ENCODE peak calls at places on chromosomes 7 and 10, in eight cellular contexts. One of them, this sample, is unnamed.

GRCh38 chr10:62980697-62981495 is 152.2 kb upstream of the NRBF2 start:
- DNase-seq in GM12864: no peak
- DNase-seq in B cell: no peak
- DNase-seq in skeletal muscle cell: no peak
- DNase-seq in natural killer cell treated with Interleukin-12 subunit alpha and Interleukin-12 subunit beta and Interleukin-15 and Interleukin-18, amount 100 ng/mL, for 72 hours: no peak
- DNase-seq in activated naive CD4-positive, alpha-beta T cell: no peak
- DNase-seq in fibroblast of the aortic adventitia: no peak
- DNase-seq in NCI-H524: no peak
- DNase-seq in this sample: no peak

GRCh38 chr10:20858292-20859124 is 38.6 kb downstream of the NEBL start:
- DNase-seq in GM12864: no peak
- DNase-seq in B cell: no peak
- DNase-seq in skeletal muscle cell: no peak
- DNase-seq in natural killer cell treated with Interleukin-12 subunit alpha and Interleukin-12 subunit beta and Interleukin-15 and Interleukin-18, amount 100 ng/mL, for 72 hours: no peak
- DNase-seq in activated naive CD4-positive, alpha-beta T cell: no peak
- DNase-seq in fibroblast of the aortic adventitia: peak
- DNase-seq in NCI-H524: peak
- DNase-seq in this sample: peak

GRCh38 chr7:7696458-7697119 is 21.8 kb downstream of the RPA3 start:
- DNase-seq in GM12864: no peak
- DNase-seq in B cell: no peak
- DNase-seq in skeletal muscle cell: no peak
- DNase-seq in natural killer cell treated with Interleukin-12 subunit alpha and Interleukin-12 subunit beta and Interleukin-15 and Interleukin-18, amount 100 ng/mL, for 72 hours: no peak
- DNase-seq in activated naive CD4-positive, alpha-beta T cell: no peak
- DNase-seq in fibroblast of the aortic adventitia: peak
- DNase-seq in NCI-H524: no peak
- DNase-seq in this sample: peak

GRCh38 chr7:70334883-70335282 is 736.6 kb downstream of the AUTS2 start:
- DNase-seq in GM12864: no peak
- DNase-seq in B cell: no peak
- DNase-seq in skeletal muscle cell: no peak
- DNase-seq in natural killer cell treated with Interleukin-12 subunit alpha and Interleukin-12 subunit beta and Interleukin-15 and Interleukin-18, amount 100 ng/mL, for 72 hours: no peak
- DNase-seq in activated naive CD4-positive, alpha-beta T cell: no peak
- DNase-seq in fibroblast of the aortic adventitia: no peak
- DNase-seq in NCI-H524: peak
- DNase-seq in this sample: no peak

GRCh38 chr7:128167316-128167691 is 73.8 kb upstream of the LEP start:
- DNase-seq in GM12864: no peak
- DNase-seq in B cell: peak
- DNase-seq in skeletal muscle cell: peak
- DNase-seq in natural killer cell treated with Interleukin-12 subunit alpha and Interleukin-12 subunit beta and Interleukin-15 and Interleukin-18, amount 100 ng/mL, for 72 hours: no peak
- DNase-seq in activated naive CD4-positive, alpha-beta T cell: no peak
- DNase-seq in fibroblast of the aortic adventitia: peak
- DNase-seq in NCI-H524: peak
- DNase-seq in this sample: no peak

GRCh38 chr7:81618400-81619014 is 151.3 kb downstream of the HGF start:
- DNase-seq in GM12864: no peak
- DNase-seq in B cell: no peak
- DNase-seq in skeletal muscle cell: peak
- DNase-seq in natural killer cell treated with Interleukin-12 subunit alpha and Interleukin-12 subunit beta and Interleukin-15 and Interleukin-18, amount 100 ng/mL, for 72 hours: no peak
- DNase-seq in activated naive CD4-positive, alpha-beta T cell: no peak
- DNase-seq in fibroblast of the aortic adventitia: peak
- DNase-seq in NCI-H524: no peak
- DNase-seq in this sample: peak

GRCh38 chr7:139430443-139430842 is 53.0 kb downstream of the KLRG2 start:
- DNase-seq in GM12864: no peak
- DNase-seq in B cell: no peak
- DNase-seq in skeletal muscle cell: no peak
- DNase-seq in natural killer cell treated with Interleukin-12 subunit alpha and Interleukin-12 subunit beta and Interleukin-15 and Interleukin-18, amount 100 ng/mL, for 72 hours: no peak
- DNase-seq in activated naive CD4-positive, alpha-beta T cell: no peak
- DNase-seq in fibroblast of the aortic adventitia: no peak
- DNase-seq in NCI-H524: peak
- DNase-seq in this sample: no peak

GRCh38 chr7:73766556-73767229 is 3.4 kb downstream of the CLDN3 start:
- DNase-seq in GM12864: no peak
- DNase-seq in B cell: no peak
- DNase-seq in skeletal muscle cell: no peak
- DNase-seq in natural killer cell treated with Interleukin-12 subunit alpha and Interleukin-12 subunit beta and Interleukin-15 and Interleukin-18, amount 100 ng/mL, for 72 hours: no peak
- DNase-seq in activated naive CD4-positive, alpha-beta T cell: no peak
- DNase-seq in fibroblast of the aortic adventitia: no peak
- DNase-seq in NCI-H524: no peak
- DNase-seq in this sample: no peak

GRCh38 chr7:115216652-115217051 is 294.8 kb downstream of the MDFIC start:
- DNase-seq in GM12864: no peak
- DNase-seq in B cell: no peak
- DNase-seq in skeletal muscle cell: no peak
- DNase-seq in natural killer cell treated with Interleukin-12 subunit alpha and Interleukin-12 subunit beta and Interleukin-15 and Interleukin-18, amount 100 ng/mL, for 72 hours: no peak
- DNase-seq in activated naive CD4-positive, alpha-beta T cell: no peak
- DNase-seq in fibroblast of the aortic adventitia: peak
- DNase-seq in NCI-H524: no peak
- DNase-seq in this sample: no peak

GRCh38 chr10:14362098-14362497 is 31.4 kb upstream of the FRMD4A start:
- DNase-seq in GM12864: no peak
- DNase-seq in B cell: no peak
- DNase-seq in skeletal muscle cell: no peak
- DNase-seq in natural killer cell treated with Interleukin-12 subunit alpha and Interleukin-12 subunit beta and Interleukin-15 and Interleukin-18, amount 100 ng/mL, for 72 hours: no peak
- DNase-seq in activated naive CD4-positive, alpha-beta T cell: no peak
- DNase-seq in fibroblast of the aortic adventitia: no peak
- DNase-seq in NCI-H524: no peak
- DNase-seq in this sample: no peak

GRCh38 chr7:125775319-125775718 is 845.7 kb upstream of the POT1 start:
- DNase-seq in GM12864: no peak
- DNase-seq in B cell: no peak
- DNase-seq in skeletal muscle cell: no peak
- DNase-seq in natural killer cell treated with Interleukin-12 subunit alpha and Interleukin-12 subunit beta and Interleukin-15 and Interleukin-18, amount 100 ng/mL, for 72 hours: no peak
- DNase-seq in activated naive CD4-positive, alpha-beta T cell: no peak
- DNase-seq in fibroblast of the aortic adventitia: no peak
- DNase-seq in NCI-H524: peak
- DNase-seq in this sample: no peak

GRCh38 chr7:148501707-148502139 is 88.8 kb upstream of the C7orf33 start:
- DNase-seq in GM12864: peak
- DNase-seq in B cell: no peak
- DNase-seq in skeletal muscle cell: no peak
- DNase-seq in natural killer cell treated with Interleukin-12 subunit alpha and Interleukin-12 subunit beta and Interleukin-15 and Interleukin-18, amount 100 ng/mL, for 72 hours: no peak
- DNase-seq in activated naive CD4-positive, alpha-beta T cell: no peak
- DNase-seq in fibroblast of the aortic adventitia: no peak
- DNase-seq in NCI-H524: peak
- DNase-seq in this sample: no peak

GRCh38 chr7:34036069-34036920 is 131.0 kb downstream of the BMPER start:
- DNase-seq in GM12864: no peak
- DNase-seq in B cell: no peak
- DNase-seq in skeletal muscle cell: no peak
- DNase-seq in natural killer cell treated with Interleukin-12 subunit alpha and Interleukin-12 subunit beta and Interleukin-15 and Interleukin-18, amount 100 ng/mL, for 72 hours: no peak
- DNase-seq in activated naive CD4-positive, alpha-beta T cell: no peak
- DNase-seq in fibroblast of the aortic adventitia: peak
- DNase-seq in NCI-H524: no peak
- DNase-seq in this sample: peak

GRCh38 chr10:127018298-127018650 is 113.0 kb downstream of the DOCK1 start:
- DNase-seq in GM12864: no peak
- DNase-seq in B cell: no peak
- DNase-seq in skeletal muscle cell: no peak
- DNase-seq in natural killer cell treated with Interleukin-12 subunit alpha and Interleukin-12 subunit beta and Interleukin-15 and Interleukin-18, amount 100 ng/mL, for 72 hours: no peak
- DNase-seq in activated naive CD4-positive, alpha-beta T cell: no peak
- DNase-seq in fibroblast of the aortic adventitia: no peak
- DNase-seq in NCI-H524: no peak
- DNase-seq in this sample: no peak

GRCh38 chr7:26060713-26061339 is 91.2 kb upstream of the NFE2L3 start:
- DNase-seq in GM12864: no peak
- DNase-seq in B cell: no peak
- DNase-seq in skeletal muscle cell: no peak
- DNase-seq in natural killer cell treated with Interleukin-12 subunit alpha and Interleukin-12 subunit beta and Interleukin-15 and Interleukin-18, amount 100 ng/mL, for 72 hours: no peak
- DNase-seq in activated naive CD4-positive, alpha-beta T cell: no peak
- DNase-seq in fibroblast of the aortic adventitia: peak
- DNase-seq in NCI-H524: no peak
- DNase-seq in this sample: no peak

GRCh38 chr7:102273749-102274712 is 12.6 kb upstream of the SH2B2 start:
- DNase-seq in GM12864: no peak
- DNase-seq in B cell: no peak
- DNase-seq in skeletal muscle cell: no peak
- DNase-seq in natural killer cell treated with Interleukin-12 subunit alpha and Interleukin-12 subunit beta and Interleukin-15 and Interleukin-18, amount 100 ng/mL, for 72 hours: no peak
- DNase-seq in activated naive CD4-positive, alpha-beta T cell: no peak
- DNase-seq in fibroblast of the aortic adventitia: peak
- DNase-seq in NCI-H524: no peak
- DNase-seq in this sample: peak

GRCh38 chr10:43417950-43418768 is 9.2 kb upstream of the HNRNPF start:
- DNase-seq in GM12864: no peak
- DNase-seq in B cell: peak
- DNase-seq in skeletal muscle cell: no peak
- DNase-seq in natural killer cell treated with Interleukin-12 subunit alpha and Interleukin-12 subunit beta and Interleukin-15 and Interleukin-18, amount 100 ng/mL, for 72 hours: peak
- DNase-seq in activated naive CD4-positive, alpha-beta T cell: no peak
- DNase-seq in fibroblast of the aortic adventitia: no peak
- DNase-seq in NCI-H524: no peak
- DNase-seq in this sample: no peak

GRCh38 chr7:30469303-30469702 is 9.3 kb downstream of the NOD1 start:
- DNase-seq in GM12864: no peak
- DNase-seq in B cell: no peak
- DNase-seq in skeletal muscle cell: peak
- DNase-seq in natural killer cell treated with Interleukin-12 subunit alpha and Interleukin-12 subunit beta and Interleukin-15 and Interleukin-18, amount 100 ng/mL, for 72 hours: no peak
- DNase-seq in activated naive CD4-positive, alpha-beta T cell: no peak
- DNase-seq in fibroblast of the aortic adventitia: peak
- DNase-seq in NCI-H524: peak
- DNase-seq in this sample: peak

GRCh38 chr10:115063702-115064479 is 29.3 kb upstream of the ATRNL1 start:
- DNase-seq in GM12864: no peak
- DNase-seq in B cell: no peak
- DNase-seq in skeletal muscle cell: no peak
- DNase-seq in natural killer cell treated with Interleukin-12 subunit alpha and Interleukin-12 subunit beta and Interleukin-15 and Interleukin-18, amount 100 ng/mL, for 72 hours: no peak
- DNase-seq in activated naive CD4-positive, alpha-beta T cell: no peak
- DNase-seq in fibroblast of the aortic adventitia: peak
- DNase-seq in NCI-H524: no peak
- DNase-seq in this sample: no peak

GRCh38 chr7:155803418-155804376 is 8.6 kb downstream of the SHH start:
- DNase-seq in GM12864: no peak
- DNase-seq in B cell: peak
- DNase-seq in skeletal muscle cell: no peak
- DNase-seq in natural killer cell treated with Interleukin-12 subunit alpha and Interleukin-12 subunit beta and Interleukin-15 and Interleukin-18, amount 100 ng/mL, for 72 hours: peak
- DNase-seq in activated naive CD4-positive, alpha-beta T cell: no peak
- DNase-seq in fibroblast of the aortic adventitia: no peak
- DNase-seq in NCI-H524: peak
- DNase-seq in this sample: no peak

GRCh38 chr10:78859266-78859665 is 209.5 kb upstream of the ZMIZ1 start:
- DNase-seq in GM12864: no peak
- DNase-seq in B cell: no peak
- DNase-seq in skeletal muscle cell: no peak
- DNase-seq in natural killer cell treated with Interleukin-12 subunit alpha and Interleukin-12 subunit beta and Interleukin-15 and Interleukin-18, amount 100 ng/mL, for 72 hours: no peak
- DNase-seq in activated naive CD4-positive, alpha-beta T cell: no peak
- DNase-seq in fibroblast of the aortic adventitia: no peak
- DNase-seq in NCI-H524: no peak
- DNase-seq in this sample: no peak

This sample was measured in HCT116.